ENCODE peak calls at places on chromosomes 13 and 19, in seven cellular contexts. P, S, C, T, E, D and Q are unnamed samples.

GRCh38 chr13:35614666-35615065 is 138.2 kb upstream of the MAB21L1 start:
- DNase-seq in P (no peak), S (no peak), C (no peak), T (no peak), E (no peak), D (no peak), Q (no peak)

GRCh38 chr13:41137241-41137640 is 4.6 kb upstream of the KBTBD6 start:
- DNase-seq in P (no peak), S (no peak), C (no peak), T (no peak), E (no peak), D (no peak), Q (no peak)

GRCh38 chr19:12899891-12900518 is 9.0 kb downstream of the GCDH start:
- DNase-seq in P (peak), S (no peak), C (no peak), T (no peak), E (no peak), D (no peak), Q (no peak)

GRCh38 chr19:51368366-51369282 is at the start of gene CLDND2:
- DNase-seq in P (no peak), S (peak), C (no peak), T (no peak), E (no peak), D (no peak), Q (no peak)

GRCh38 chr19:30668521-30669155 is 296.5 kb downstream of the ZNF536 start:
- DNase-seq in P (no peak), S (no peak), C (no peak), T (peak), E (no peak), D (no peak), Q (no peak)

GRCh38 chr19:38852231-38853044 is 2.7 kb upstream of the HNRNPL start:
- DNase-seq in P (peak), S (no peak), C (no peak), T (peak), E (peak), D (peak), Q (peak)

GRCh38 chr13:101846701-101847100 is 394.2 kb downstream of the ITGBL1 start:
- DNase-seq in P (no peak), S (no peak), C (no peak), T (no peak), E (no peak), D (no peak), Q (no peak)

GRCh38 chr13:69585656-69586055 is 522.0 kb upstream of the ATXN8OS start:
- DNase-seq in P (no peak), S (no peak), C (no peak), T (no peak), E (no peak), D (no peak), Q (no peak)

GRCh38 chr19:33905473-33905936 is 108.8 kb downstream of the KCTD15 start:
- DNase-seq in P (peak), S (no peak), C (no peak), T (no peak), E (no peak), D (peak), Q (no peak)

GRCh38 chr13:51158365-51158764 is 47.3 kb upstream of the C13orf42 start:
- DNase-seq in P (no peak), S (no peak), C (no peak), T (no peak), E (no peak), D (peak), Q (no peak)

GRCh38 chr19:16113727-16114126 is 2.0 kb downstream of the RAB8A start:
- DNase-seq in P (no peak), S (no peak), C (no peak), T (no peak), E (no peak), D (no peak), Q (no peak)

GRCh38 chr19:6213696-6214585 is 65.8 kb downstream of the MLLT1 start:
- DNase-seq in P (no peak), S (peak), C (no peak), T (no peak), E (peak), D (peak), Q (no peak)

GRCh38 chr13:59178344-59178743 is 985.4 kb downstream of the DIAPH3 start:
- DNase-seq in P (no peak), S (no peak), C (no peak), T (no peak), E (no peak), D (no peak), Q (no peak)

GRCh38 chr13:111363121-111363520 is 42.7 kb downstream of the TEX29 start:
- DNase-seq in P (no peak), S (no peak), C (no peak), T (no peak), E (no peak), D (no peak), Q (no peak)

GRCh38 chr19:51138549-51138979 is 3.5 kb upstream of the SIGLEC7 start:
- DNase-seq in P (peak), S (no peak), C (no peak), T (peak), E (peak), D (no peak), Q (no peak)

GRCh38 chr13:32225494-32225931 is 89.7 kb downstream of the ZAR1L start:
- DNase-seq in P (no peak), S (no peak), C (no peak), T (no peak), E (no peak), D (no peak), Q (no peak)

GRCh38 chr13:33265133-33265532 is 20.4 kb downstream of the STARD13 start:
- DNase-seq in P (no peak), S (no peak), C (no peak), T (no peak), E (no peak), D (no peak), Q (no peak)

GRCh38 chr13:105817011-105817410 is 718.5 kb downstream of the EFNB2 start:
- DNase-seq in P (no peak), S (no peak), C (peak), T (no peak), E (no peak), D (no peak), Q (no peak)

GRCh38 chr13:97224544-97225324 is 2.6 kb downstream of the MBNL2 start:
- DNase-seq in P (peak), S (peak), C (no peak), T (peak), E (no peak), D (no peak), Q (no peak)

GRCh38 chr19:31257426-31258130 is 91.7 kb downstream of the TSHZ3 start:
- DNase-seq in P (no peak), S (no peak), C (no peak), T (no peak), E (no peak), D (peak), Q (no peak)

GRCh38 chr19:29860492-29860891 is 48.7 kb downstream of the CCNE1 start:
- DNase-seq in P (no peak), S (peak), C (no peak), T (no peak), E (no peak), D (no peak), Q (no peak)

GRCh38 chr19:32313866-32314265 is 31.5 kb upstream of the ZNF507 start:
- DNase-seq in P (no peak), S (no peak), C (no peak), T (no peak), E (no peak), D (no peak), Q (no peak)

GRCh38 chr13:72774019-72774418 is 7.7 kb downstream of the DIS3 start:
- DNase-seq in P (no peak), S (no peak), C (no peak), T (no peak), E (no peak), D (no peak), Q (no peak)

GRCh38 chr19:41531438-41532311 is 44.3 kb upstream of the CEACAM21 start:
- DNase-seq in P (peak), S (peak), C (no peak), T (peak), E (peak), D (no peak), Q (peak)
- TF ChIP-seq EP300 in P (no peak), S (no peak), C (no peak), T (no peak), E (no peak), D (no peak), Q (no peak)

GRCh38 chr19:53980553-53981407 is 10.7 kb upstream of the CACNG6 start:
- DNase-seq in P (no peak), S (peak), C (no peak), T (no peak), E (no peak), D (peak), Q (no peak)

GRCh38 chr19:53981408-53981998 is 9.9 kb upstream of the CACNG6 start:
- DNase-seq in P (no peak), S (no peak), C (no peak), T (no peak), E (no peak), D (no peak), Q (no peak)

GRCh38 chr19:53977991-53978731 is 13.3 kb upstream of the CACNG6 start:
- DNase-seq in P (no peak), S (peak), C (peak), T (no peak), E (no peak), D (peak), Q (no peak)

GRCh38 chr19:53977429-53977990 is 13.9 kb upstream of the CACNG6 start:
- DNase-seq in P (peak), S (peak), C (no peak), T (peak), E (peak), D (peak), Q (no peak)

DNA sequence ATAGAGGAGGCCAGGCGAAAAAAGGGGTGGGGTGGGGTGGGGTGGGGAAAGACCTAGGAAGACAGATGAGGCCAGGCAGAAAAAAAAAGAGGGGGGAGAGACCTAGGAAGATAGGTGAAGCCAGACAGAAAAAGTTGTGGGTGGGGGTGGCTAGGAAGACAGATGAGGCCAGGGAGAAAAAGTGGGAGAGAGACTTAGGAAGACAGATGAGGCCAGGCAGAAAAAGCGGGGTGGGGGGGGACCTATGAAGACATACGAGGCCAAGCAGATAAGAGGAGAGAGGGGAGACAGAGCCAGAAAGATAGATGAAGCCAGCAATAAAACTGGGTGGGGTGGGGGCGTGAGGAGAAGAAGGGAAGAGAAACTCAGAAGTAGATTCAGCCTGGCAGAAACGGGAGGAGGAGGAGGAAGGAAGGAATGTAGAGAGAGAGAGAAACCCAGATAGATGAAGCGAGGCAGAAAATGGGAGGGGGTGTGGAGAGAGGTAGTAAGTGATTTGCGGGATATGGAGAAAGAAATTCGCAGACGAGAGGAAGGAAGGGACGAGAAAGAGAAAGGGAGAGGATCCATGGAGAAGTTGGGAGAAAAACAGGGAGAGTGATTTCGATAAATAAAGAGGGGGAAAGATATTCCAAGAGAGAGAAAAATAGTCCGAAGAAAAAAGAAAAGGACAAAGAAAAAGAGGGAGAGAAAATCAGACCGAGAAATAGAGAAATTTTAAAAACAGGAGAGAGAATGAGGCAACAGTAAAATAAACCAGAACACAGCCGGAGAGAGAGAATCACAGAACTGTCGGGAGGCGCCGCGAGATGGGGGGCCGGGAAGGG is 12.2 kb upstream of the CACNG6 start:
- DNase-seq in P (no peak), S (no peak), C (no peak), T (no peak), E (no peak), D (no peak), Q (no peak)
- H3K4me3 ChIP-seq in P (no peak), S (peak), C (peak), T (no peak), E (peak), D (peak), Q (peak)

GRCh38 chr13:43268632-43269031 is 245.2 kb downstream of the DNAJC15 start:
- DNase-seq in P (no peak), S (no peak), C (no peak), T (no peak), E (no peak), D (no peak), Q (no peak)

GRCh38 chr13:43270043-43270830 is 246.9 kb downstream of the DNAJC15 start:
- DNase-seq in P (no peak), S (no peak), C (no peak), T (no peak), E (no peak), D (no peak), Q (no peak)

GRCh38 chr13:43266953-43267615 is 243.7 kb downstream of the DNAJC15 start:
- DNase-seq in P (no peak), S (no peak), C (no peak), T (no peak), E (no peak), D (no peak), Q (no peak)

GRCh38 chr13:43267916-43268315 is 244.5 kb downstream of the DNAJC15 start:
- DNase-seq in P (no peak), S (no peak), C (no peak), T (no peak), E (no peak), D (no peak), Q (no peak)

DNA sequence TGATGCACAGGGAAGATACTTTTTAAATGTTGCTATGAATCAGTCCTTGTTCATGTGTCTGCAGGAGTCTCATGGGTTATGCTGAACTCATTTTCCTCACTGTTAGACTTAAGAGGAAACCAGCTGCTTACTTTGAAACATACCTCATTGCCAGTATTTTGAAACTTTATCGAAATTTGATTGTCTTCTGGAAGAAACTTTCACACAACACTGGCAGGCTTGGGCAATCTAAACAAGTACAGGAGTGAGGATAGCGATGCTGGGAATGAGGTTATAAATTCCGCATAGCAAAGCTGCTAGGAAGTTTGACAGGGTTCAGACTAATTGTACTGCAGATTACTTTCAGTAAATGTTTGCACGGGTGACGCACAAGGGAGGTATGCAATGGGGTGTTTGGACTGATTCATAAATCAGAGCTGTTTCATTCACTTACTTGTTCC is 245.7 kb downstream of the DNAJC15 start:
- DNase-seq in P (peak), S (no peak), C (no peak), T (peak), E (peak), D (no peak), Q (no peak)
- TF ChIP-seq POLR2AphosphoS5 in P (peak), S (no peak), C (no peak), T (peak), E (peak), D (peak), Q (no peak)

GRCh38 chr13:114059428-114059827 is 73.0 kb downstream of the RASA3 start:
- DNase-seq in P (no peak), S (no peak), C (no peak), T (no peak), E (no peak), D (no peak), Q (peak)

GRCh38 chr13:114056205-114057013 is 76.0 kb downstream of the RASA3 start:
- DNase-seq in P (no peak), S (no peak), C (no peak), T (no peak), E (no peak), D (no peak), Q (no peak)

GRCh38 chr13:114059946-114060860 is 72.2 kb downstream of the RASA3 start:
- DNase-seq in P (no peak), S (no peak), C (no peak), T (no peak), E (no peak), D (no peak), Q (no peak)

GRCh38 chr13:114057131-114058050 is 75.0 kb downstream of the RASA3 start:
- DNase-seq in P (no peak), S (no peak), C (no peak), T (no peak), E (no peak), D (no peak), Q (no peak)

DNA sequence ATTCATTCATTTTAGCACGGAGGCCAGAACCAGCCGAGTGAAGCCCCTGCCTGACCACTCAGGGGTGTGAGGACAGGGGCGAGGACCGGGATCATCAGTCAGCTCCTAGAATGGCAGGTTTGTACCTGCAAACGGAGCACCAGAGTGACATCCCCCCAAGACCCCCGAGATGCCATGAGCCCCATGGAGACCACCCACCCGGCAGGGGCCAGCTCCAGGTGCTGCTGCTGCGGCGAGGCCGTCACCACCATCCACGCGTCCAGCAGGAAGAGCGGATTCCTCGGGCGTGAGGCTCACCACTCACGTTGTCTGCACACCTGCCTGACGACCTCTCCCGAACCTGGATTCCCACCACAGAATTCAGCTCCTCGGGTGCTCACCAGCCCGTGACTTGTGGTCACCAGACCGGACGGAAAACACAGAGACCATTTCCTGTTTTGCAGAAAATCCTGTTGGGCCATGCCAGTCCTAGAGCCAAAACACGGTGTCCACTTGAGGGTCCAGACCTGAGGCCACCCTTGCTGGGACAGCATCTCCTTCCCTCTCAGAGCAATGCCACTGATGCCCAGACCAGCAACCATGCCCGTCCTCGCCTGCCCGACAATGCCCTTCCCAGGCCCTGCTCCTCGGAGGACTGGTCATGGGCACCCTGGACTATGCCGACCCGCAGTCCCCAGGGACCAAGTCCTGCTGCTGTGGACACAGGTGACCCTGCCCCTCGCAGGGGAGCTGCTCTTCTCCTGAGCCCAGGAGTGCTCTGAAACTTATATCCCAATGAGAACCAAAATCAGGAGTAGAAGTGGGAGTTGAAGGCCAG is 74.2 kb downstream of the RASA3 start:
- DNase-seq in P (no peak), S (no peak), C (no peak), T (no peak), E (no peak), D (no peak), Q (no peak)
- TF ChIP-seq EP300 in P (no peak), S (no peak), C (no peak), T (no peak), E (no peak), D (no peak), Q (no peak)

GRCh38 chr19:58563034-58563573 is 4.7 kb upstream of the UBE2M start:
- DNase-seq in P (no peak), S (no peak), C (no peak), T (peak), E (peak), D (peak), Q (peak)
- H3K4me3 ChIP-seq in P (peak), S (no peak), C (peak), T (peak), E (peak), D (no peak), Q (peak)

DNA sequence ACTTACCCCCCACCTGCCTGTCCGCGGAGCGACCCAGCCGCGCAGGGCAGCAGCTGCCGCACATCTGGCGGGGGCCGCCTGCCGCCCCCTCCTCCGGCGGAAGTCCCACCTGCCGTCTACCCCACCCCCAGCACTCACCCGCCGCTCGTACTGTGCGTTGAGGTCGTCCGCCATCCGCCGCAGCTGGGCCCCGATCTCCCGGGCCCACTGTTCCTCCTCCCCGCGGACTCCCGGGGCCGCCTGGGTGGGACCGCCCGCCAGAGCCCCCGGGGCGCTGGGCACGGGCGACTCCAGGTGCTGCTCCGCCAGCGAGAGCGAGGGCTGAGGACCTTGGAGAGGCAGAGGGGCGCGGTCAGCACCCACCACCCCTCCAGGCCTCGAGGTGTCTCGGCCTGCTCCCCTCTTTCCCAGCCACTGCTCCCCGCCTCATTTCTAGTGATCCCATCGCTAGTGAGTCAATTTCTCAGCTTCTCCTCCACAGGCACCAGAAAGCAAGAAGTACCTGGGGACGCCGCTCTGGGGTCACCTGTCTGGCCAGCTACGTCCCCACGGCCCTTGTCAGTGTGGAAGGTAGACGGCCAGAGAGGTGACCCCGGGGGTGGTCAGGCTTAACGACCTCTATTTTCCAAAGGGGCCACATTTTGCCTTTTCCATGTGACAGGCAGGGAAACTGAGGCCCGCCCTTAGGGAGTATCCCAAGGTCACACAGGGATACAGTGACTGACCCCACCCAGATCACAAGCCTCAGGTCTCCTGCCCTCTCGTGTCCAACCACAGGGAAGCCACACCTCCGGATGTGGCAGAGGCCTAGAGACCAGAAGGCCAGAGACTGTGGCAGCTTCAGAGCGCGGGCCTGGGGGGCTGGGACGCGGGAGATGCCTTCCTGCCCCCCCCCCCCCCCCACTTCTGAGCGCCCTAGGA is 4.3 kb downstream of the BBC3 start:
- DNase-seq in P (peak), S (peak), C (no peak), T (peak), E (peak), D (peak), Q (peak)
- TF ChIP-seq POLR2AphosphoS5 in P (peak), S (peak), C (no peak), T (peak), E (peak), D (no peak), Q (no peak)

GRCh38 chr19:680287-681028 is 4.3 kb downstream of the FSTL3 start:
- DNase-seq in P (peak), S (peak), C (peak), T (peak), E (peak), D (peak), Q (peak)
- TF ChIP-seq EP300 in P (no peak), S (no peak), C (no peak), T (no peak), E (peak), D (no peak), Q (no peak)